ENCODE peak calls at places on chromosomes 6 and 20, in seven cellular contexts. One of them, this sample, is unnamed.

GRCh38 chr20:1816384-1817381 is 78.5 kb upstream of the SIRPA start:
- DNase-seq in lung: no peak
- DNase-seq in GM20000: no peak
- DNase-seq in lower leg skin: no peak
- DNase-seq in upper lobe of right lung: no peak
- DNase-seq in PC-3: peak
- DNase-seq in ovary: no peak
- DNase-seq in this sample: no peak

GRCh38 chr20:24955045-24955444 is 6.0 kb downstream of the CST7 start:
- DNase-seq in lung: no peak
- DNase-seq in GM20000: peak
- DNase-seq in lower leg skin: no peak
- DNase-seq in upper lobe of right lung: no peak
- DNase-seq in PC-3: no peak
- DNase-seq in ovary: no peak
- DNase-seq in this sample: no peak

GRCh38 chr6:21587182-21587924 is 6.2 kb upstream of the SOX4 start:
- DNase-seq in lung: peak
- DNase-seq in GM20000: peak
- DNase-seq in lower leg skin: peak
- DNase-seq in upper lobe of right lung: peak
- DNase-seq in PC-3: peak
- DNase-seq in ovary: peak
- DNase-seq in this sample: peak

GRCh38 chr20:9136114-9136513 is 67.2 kb downstream of the PLCB4 start:
- DNase-seq in lung: no peak
- DNase-seq in GM20000: no peak
- DNase-seq in lower leg skin: no peak
- DNase-seq in upper lobe of right lung: no peak
- DNase-seq in PC-3: no peak
- DNase-seq in ovary: no peak
- DNase-seq in this sample: no peak

GRCh38 chr6:149037026-149037734 is 280.3 kb upstream of the TAB2 start:
- DNase-seq in lung: no peak
- DNase-seq in GM20000: no peak
- DNase-seq in lower leg skin: no peak
- DNase-seq in upper lobe of right lung: no peak
- DNase-seq in PC-3: no peak
- DNase-seq in ovary: no peak
- DNase-seq in this sample: peak

GRCh38 chr6:167350731-167351655 is 26.1 kb downstream of the TTLL2 start:
- DNase-seq in lung: peak
- DNase-seq in GM20000: peak
- DNase-seq in lower leg skin: peak
- DNase-seq in upper lobe of right lung: peak
- DNase-seq in PC-3: peak
- DNase-seq in ovary: peak
- DNase-seq in this sample: peak

GRCh38 chr6:6878921-6879585 is 228.7 kb upstream of the RREB1 start:
- DNase-seq in lung: no peak
- DNase-seq in GM20000: no peak
- DNase-seq in lower leg skin: no peak
- DNase-seq in upper lobe of right lung: no peak
- DNase-seq in PC-3: no peak
- DNase-seq in ovary: no peak
- DNase-seq in this sample: no peak

GRCh38 chr6:78810146-78810545 is 57.2 kb upstream of the IRAK1BP1 start:
- DNase-seq in lung: no peak
- DNase-seq in GM20000: peak
- DNase-seq in lower leg skin: no peak
- DNase-seq in upper lobe of right lung: no peak
- DNase-seq in PC-3: peak
- DNase-seq in ovary: no peak
- DNase-seq in this sample: peak

GRCh38 chr6:127439718-127440117 is 19.5 kb downstream of the KIAA0408 start:
- DNase-seq in lung: no peak
- DNase-seq in GM20000: no peak
- DNase-seq in lower leg skin: no peak
- DNase-seq in upper lobe of right lung: no peak
- DNase-seq in PC-3: no peak
- DNase-seq in ovary: no peak
- DNase-seq in this sample: no peak

GRCh38 chr20:2820084-2820895 is 4.1 kb downstream of the TMEM239 start:
- DNase-seq in lung: peak
- DNase-seq in GM20000: no peak
- DNase-seq in lower leg skin: no peak
- DNase-seq in upper lobe of right lung: peak
- DNase-seq in PC-3: no peak
- DNase-seq in ovary: peak
- DNase-seq in this sample: peak

GRCh38 chr6:133889557-133890301 is 816 bp downstream of the TCF21 start:
- DNase-seq in lung: no peak
- DNase-seq in GM20000: peak
- DNase-seq in lower leg skin: no peak
- DNase-seq in upper lobe of right lung: no peak
- DNase-seq in PC-3: no peak
- DNase-seq in ovary: peak
- DNase-seq in this sample: no peak

GRCh38 chr6:54003316-54003715 is 107.9 kb upstream of the MLIP start:
- DNase-seq in lung: no peak
- DNase-seq in GM20000: no peak
- DNase-seq in lower leg skin: no peak
- DNase-seq in upper lobe of right lung: no peak
- DNase-seq in PC-3: no peak
- DNase-seq in ovary: no peak
- DNase-seq in this sample: no peak

GRCh38 chr6:15524736-15525401 is 138.0 kb downstream of the DTNBP1 start:
- DNase-seq in lung: no peak
- DNase-seq in GM20000: no peak
- DNase-seq in lower leg skin: no peak
- DNase-seq in upper lobe of right lung: peak
- DNase-seq in PC-3: no peak
- DNase-seq in ovary: no peak
- DNase-seq in this sample: no peak

GRCh38 chr6:90508753-90509152 is 78.1 kb downstream of the MAP3K7 start:
- DNase-seq in lung: no peak
- DNase-seq in GM20000: no peak
- DNase-seq in lower leg skin: no peak
- DNase-seq in upper lobe of right lung: no peak
- DNase-seq in PC-3: no peak
- DNase-seq in ovary: no peak
- DNase-seq in this sample: no peak
- TF ChIP-seq CTCF in lung: no peak
- TF ChIP-seq CTCF in GM20000: no peak
- TF ChIP-seq CTCF in lower leg skin: no peak
- TF ChIP-seq CTCF in upper lobe of right lung: no peak
- TF ChIP-seq CTCF in PC-3: no peak
- TF ChIP-seq CTCF in ovary: no peak
- TF ChIP-seq CTCF in this sample: no peak

GRCh38 chr20:42181064-42181463 is 562.9 kb upstream of the CHD6 start:
- DNase-seq in lung: no peak
- DNase-seq in GM20000: no peak
- DNase-seq in lower leg skin: no peak
- DNase-seq in upper lobe of right lung: no peak
- DNase-seq in PC-3: no peak
- DNase-seq in ovary: no peak
- DNase-seq in this sample: no peak
- TF ChIP-seq CTCF in lung: no peak
- TF ChIP-seq CTCF in GM20000: no peak
- TF ChIP-seq CTCF in lower leg skin: no peak
- TF ChIP-seq CTCF in upper lobe of right lung: no peak
- TF ChIP-seq CTCF in PC-3: no peak
- TF ChIP-seq CTCF in ovary: no peak
- TF ChIP-seq CTCF in this sample: no peak

GRCh38 chr6:68632620-68633195 is 2.4 kb upstream of the ADGRB3 start:
- DNase-seq in lung: no peak
- DNase-seq in GM20000: no peak
- DNase-seq in lower leg skin: no peak
- DNase-seq in upper lobe of right lung: no peak
- DNase-seq in PC-3: no peak
- DNase-seq in ovary: no peak
- DNase-seq in this sample: no peak

GRCh38 chr6:68635706-68636513 is 828 bp downstream of the ADGRB3 start:
- DNase-seq in lung: no peak
- DNase-seq in GM20000: peak
- DNase-seq in lower leg skin: no peak
- DNase-seq in upper lobe of right lung: peak
- DNase-seq in PC-3: no peak
- DNase-seq in ovary: peak
- DNase-seq in this sample: peak

GRCh38 chr6:68635412-68635705 is 277 bp downstream of the ADGRB3 start:
- DNase-seq in lung: no peak
- DNase-seq in GM20000: no peak
- DNase-seq in lower leg skin: no peak
- DNase-seq in upper lobe of right lung: no peak
- DNase-seq in PC-3: no peak
- DNase-seq in ovary: no peak
- DNase-seq in this sample: no peak

GRCh38 chr6:68633654-68634502 is 1.2 kb upstream of the ADGRB3 start:
- DNase-seq in lung: no peak
- DNase-seq in GM20000: no peak
- DNase-seq in lower leg skin: no peak
- DNase-seq in upper lobe of right lung: no peak
- DNase-seq in PC-3: no peak
- DNase-seq in ovary: no peak
- DNase-seq in this sample: no peak

GRCh38 chr6:68634503-68635411 is at the start of gene ADGRB3:
- DNase-seq in lung: peak
- DNase-seq in GM20000: peak
- DNase-seq in lower leg skin: peak
- DNase-seq in upper lobe of right lung: peak
- DNase-seq in PC-3: peak
- DNase-seq in ovary: peak
- DNase-seq in this sample: peak
- TF ChIP-seq CTCF in lung: no peak
- TF ChIP-seq CTCF in GM20000: no peak
- TF ChIP-seq CTCF in lower leg skin: no peak
- TF ChIP-seq CTCF in upper lobe of right lung: peak
- TF ChIP-seq CTCF in PC-3: no peak
- TF ChIP-seq CTCF in ovary: no peak
- TF ChIP-seq CTCF in this sample: peak

GRCh38 chr20:38601216-38602184 is at the start of gene ARHGAP40:
- DNase-seq in lung: no peak
- DNase-seq in GM20000: peak
- DNase-seq in lower leg skin: no peak
- DNase-seq in upper lobe of right lung: no peak
- DNase-seq in PC-3: no peak
- DNase-seq in ovary: no peak
- DNase-seq in this sample: no peak
- TF ChIP-seq CTCF in lung: no peak
- TF ChIP-seq CTCF in GM20000: no peak
- TF ChIP-seq CTCF in lower leg skin: no peak
- TF ChIP-seq CTCF in upper lobe of right lung: no peak
- TF ChIP-seq CTCF in PC-3: no peak
- TF ChIP-seq CTCF in ovary: no peak
- TF ChIP-seq CTCF in this sample: peak

GRCh38 chr20:64220891-64221527 is 34.5 kb upstream of the PCMTD2 start:
- DNase-seq in lung: no peak
- DNase-seq in GM20000: no peak
- DNase-seq in lower leg skin: no peak
- DNase-seq in upper lobe of right lung: no peak
- DNase-seq in PC-3: no peak
- DNase-seq in ovary: no peak
- DNase-seq in this sample: no peak
- TF ChIP-seq CTCF in lung: no peak
- TF ChIP-seq CTCF in GM20000: no peak
- TF ChIP-seq CTCF in lower leg skin: no peak
- TF ChIP-seq CTCF in upper lobe of right lung: no peak
- TF ChIP-seq CTCF in PC-3: no peak
- TF ChIP-seq CTCF in ovary: no peak
- TF ChIP-seq CTCF in this sample: no peak

GRCh38 chr6:3337521-3338350 is 79.0 kb downstream of the PSMG4 start:
- DNase-seq in lung: no peak
- DNase-seq in GM20000: peak
- DNase-seq in lower leg skin: no peak
- DNase-seq in upper lobe of right lung: no peak
- DNase-seq in PC-3: peak
- DNase-seq in ovary: no peak
- DNase-seq in this sample: no peak
- TF ChIP-seq CTCF in lung: no peak
- TF ChIP-seq CTCF in GM20000: no peak
- TF ChIP-seq CTCF in lower leg skin: no peak
- TF ChIP-seq CTCF in upper lobe of right lung: peak
- TF ChIP-seq CTCF in PC-3: peak
- TF ChIP-seq CTCF in ovary: no peak
- TF ChIP-seq CTCF in this sample: peak